ENCODE peak calls at places on chromosomes 7 and 10, in five cellular contexts. R is BJ, I is choroid plexus epithelial cell, W is glutamatergic neuron, V is neural crest cell. G is an unnamed sample.
A peak's percentile ranks its signal among the peaks of the same experiment; 100 is the strongest.

GRCh38 chr10:71431216-71431944 is 34.7 kb downstream of the CDH23 start:
- DNase-seq in R (no peak), I (peak; percentile 23), W (no peak), V (no peak), G (no peak)

GRCh38 chr10:132828681-132829080 is 42.7 kb upstream of the NKX6-2 start:
- DNase-seq in R (no peak), I (no peak), W (no peak), V (no peak), G (no peak)

GRCh38 chr7:3648276-3648675 is 347.2 kb downstream of the SDK1 start:
- DNase-seq in R (no peak), I (peak; percentile 2), W (no peak), V (no peak), G (no peak)

GRCh38 chr10:3071405-3072198 is 4.3 kb downstream of the PFKP start:
- DNase-seq in R (no peak), I (peak; percentile 79), W (no peak), V (no peak), G (peak; percentile 69)

GRCh38 chr7:27115161-27116018 is 12.9 kb upstream of the HOXA2 start:
- DNase-seq in R (no peak), I (no peak), W (no peak), V (no peak), G (no peak)

GRCh38 chr10:93199221-93199681 is 125.6 kb downstream of the CYP26A1 start:
- DNase-seq in R (peak; percentile 51), I (peak; percentile 91), W (no peak), V (no peak), G (no peak)

GRCh38 chr7:4882742-4883351 is 669 bp downstream of the RADIL start:
- DNase-seq in R (no peak), I (no peak), W (peak; percentile 42), V (no peak), G (no peak)

GRCh38 chr7:130829415-130829814 is 95.4 kb upstream of the KLF14 start:
- DNase-seq in R (no peak), I (no peak), W (no peak), V (no peak), G (no peak)

GRCh38 chr7:123641901-123642300 is 13.8 kb upstream of the LMOD2 start:
- DNase-seq in R (no peak), I (no peak), W (no peak), V (no peak), G (no peak)

GRCh38 chr7:12674861-12675260 is 12.6 kb upstream of the ARL4A start:
- DNase-seq in R (no peak), I (peak; percentile 94), W (no peak), V (no peak), G (peak; percentile 52)

GRCh38 chr10:75593690-75594556 is 162.5 kb downstream of the LRMDA start:
- DNase-seq in R (no peak), I (no peak), W (no peak), V (no peak), G (no peak)

GRCh38 chr10:17465328-17466125 is 11.1 kb upstream of the ST8SIA6 start:
- DNase-seq in R (no peak), I (no peak), W (no peak), V (no peak), G (no peak)

GRCh38 chr10:132842397-132842796 is 56.5 kb upstream of the NKX6-2 start:
- DNase-seq in R (no peak), I (no peak), W (no peak), V (no peak), G (no peak)

GRCh38 chr7:140349172-140349771 is 49.1 kb downstream of the SLC37A3 start:
- DNase-seq in R (no peak), I (peak; percentile 35), W (no peak), V (no peak), G (no peak)

GRCh38 chr10:42988517-42989395 is 88.1 kb upstream of the RET start:
- DNase-seq in R (no peak), I (no peak), W (peak; percentile 10), V (no peak), G (peak; percentile 76)

GRCh38 chr10:47040681-47041080 is 129.5 kb downstream of the PTPN20 start:
- DNase-seq in R (no peak), I (no peak), W (no peak), V (no peak), G (no peak)

GRCh38 chr7:22109761-22110160 is 164.1 kb upstream of the CDCA7L start:
- DNase-seq in R (no peak), I (peak; percentile 72), W (peak; percentile 54), V (no peak), G (peak; percentile 52)
- TF ChIP-seq CTCF in R (peak; percentile 55), I (peak; percentile 71), W (no peak), V (no peak), G (no peak)

DNA sequence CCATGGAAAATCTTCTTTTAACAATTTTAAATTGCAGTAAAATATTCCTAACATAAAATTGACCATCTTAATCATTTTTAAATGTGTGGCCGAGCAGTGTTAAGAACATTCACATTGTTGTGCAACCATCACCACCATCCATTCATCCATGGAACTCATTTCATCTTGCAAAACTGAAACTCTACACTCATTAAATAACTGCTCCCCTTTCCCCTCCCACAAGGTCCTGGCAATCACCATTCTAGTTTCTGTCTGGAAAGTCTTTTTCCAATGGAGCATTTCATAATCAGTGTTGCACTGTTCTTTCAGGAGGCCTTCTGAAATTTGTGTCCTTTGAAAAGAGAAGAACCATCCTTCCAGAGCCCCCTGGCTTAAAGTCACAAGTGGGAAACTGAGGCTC is 233.1 kb downstream of the PLXNA4 start:
- DNase-seq in R (no peak), I (no peak), W (no peak), V (no peak), G (no peak)
- TF ChIP-seq CTCF in R (no peak), I (no peak), W (no peak), V (no peak), G (no peak)

DNA sequence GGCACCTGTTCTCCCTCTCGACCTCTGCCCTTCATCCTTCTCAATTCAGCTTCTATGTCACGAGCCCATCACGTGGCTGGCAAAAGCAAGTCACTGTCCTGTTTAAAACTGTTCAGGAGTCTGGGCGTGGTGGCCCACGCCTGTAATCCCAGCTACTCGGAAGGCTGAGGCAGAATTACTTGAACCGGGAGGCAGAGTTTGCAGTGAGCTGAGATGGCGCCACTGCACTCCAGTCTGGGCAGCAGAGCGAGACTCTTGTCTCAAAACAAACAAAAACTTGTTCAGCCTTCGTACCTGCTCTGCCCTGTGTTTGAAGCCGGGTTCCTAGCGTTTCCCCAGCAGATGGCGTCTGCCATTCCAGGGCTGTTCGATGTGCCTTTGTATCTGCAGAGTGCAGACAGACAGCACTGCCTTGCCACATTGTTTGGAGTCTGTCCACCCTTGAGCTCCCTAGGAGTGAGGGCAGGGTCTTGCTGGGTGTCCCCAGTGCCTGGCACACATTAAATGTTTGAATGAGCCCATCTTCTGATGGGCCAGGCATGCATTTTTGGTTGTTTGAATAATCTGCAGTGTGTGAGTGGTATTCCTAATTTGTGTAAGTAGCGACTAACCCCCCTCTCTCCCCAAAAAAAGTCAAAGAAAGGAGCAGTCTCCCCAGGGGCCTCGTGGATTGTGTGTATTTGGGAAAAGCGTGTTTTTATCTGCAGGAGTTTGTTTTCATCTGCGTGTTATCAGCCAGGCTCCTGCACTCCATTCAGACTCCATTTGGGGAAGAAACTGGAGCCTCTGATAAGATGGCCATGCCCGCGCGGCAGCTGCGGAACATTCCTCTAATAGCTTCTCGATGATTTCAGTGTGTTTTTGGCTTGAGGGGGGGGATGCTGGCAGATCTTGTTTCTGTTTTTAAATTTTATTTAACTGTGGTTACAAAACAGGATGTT is 61.2 kb downstream of the DNAJB6 start:
- DNase-seq in R (peak; percentile 78), I (peak; percentile 88), W (peak; percentile 60), V (peak; percentile 29), G (peak; percentile 32)
- TF ChIP-seq CTCF in R (peak; percentile 72), I (peak; percentile 82), W (peak; percentile 13), V (peak; percentile 63), G (peak; percentile 28)

GRCh38 chr10:104120903-104121484 is 977 bp upstream of the SFR1 start:
- DNase-seq in R (peak; percentile 79), I (peak; percentile 98), W (peak; percentile 59), V (peak; percentile 51), G (peak; percentile 94)

GRCh38 chr10:104122273-104123107 is 519 bp downstream of the SFR1 start:
- DNase-seq in R (no peak), I (peak; percentile 18), W (no peak), V (no peak), G (peak; percentile 42)

GRCh38 chr10:104121485-104122272 is at the start of gene SFR1:
- DNase-seq in R (peak; percentile 94), I (peak; percentile 99), W (peak; percentile 99), V (peak; percentile 95), G (peak; percentile 99)

GRCh38 chr10:104120512-104120902 is 1.5 kb upstream of the SFR1 start:
- DNase-seq in R (no peak), I (no peak), W (no peak), V (no peak), G (no peak)

GRCh38 chr10:104123397-104123796 is 1.4 kb downstream of the SFR1 start:
- DNase-seq in R (no peak), I (peak; percentile 63), W (no peak), V (no peak), G (no peak)
- TF ChIP-seq CTCF in R (peak; percentile 38), I (peak; percentile 57), W (no peak), V (peak; percentile 46), G (no peak)

GRCh38 chr7:149071182-149071635 is 19.3 kb downstream of the ZNF786 start:
- DNase-seq in R (no peak), I (no peak), W (no peak), V (no peak), G (no peak)

GRCh38 chr7:149074116-149074885 is 16.2 kb downstream of the ZNF786 start:
- DNase-seq in R (no peak), I (no peak), W (no peak), V (no peak), G (no peak)

GRCh38 chr7:149070372-149071140 is 20.0 kb downstream of the ZNF786 start:
- DNase-seq in R (no peak), I (no peak), W (no peak), V (no peak), G (no peak)

GRCh38 chr7:149072438-149072775 is 18.1 kb downstream of the ZNF786 start:
- DNase-seq in R (no peak), I (no peak), W (no peak), V (no peak), G (no peak)

GRCh38 chr7:149071641-149072437 is 18.7 kb downstream of the ZNF786 start:
- DNase-seq in R (no peak), I (peak; percentile 18), W (peak; percentile 73), V (peak; percentile 18), G (peak; percentile 63)
- TF ChIP-seq CTCF in R (peak; percentile 21), I (peak; percentile 39), W (peak; percentile 56), V (peak; percentile 44), G (no peak)

DNA sequence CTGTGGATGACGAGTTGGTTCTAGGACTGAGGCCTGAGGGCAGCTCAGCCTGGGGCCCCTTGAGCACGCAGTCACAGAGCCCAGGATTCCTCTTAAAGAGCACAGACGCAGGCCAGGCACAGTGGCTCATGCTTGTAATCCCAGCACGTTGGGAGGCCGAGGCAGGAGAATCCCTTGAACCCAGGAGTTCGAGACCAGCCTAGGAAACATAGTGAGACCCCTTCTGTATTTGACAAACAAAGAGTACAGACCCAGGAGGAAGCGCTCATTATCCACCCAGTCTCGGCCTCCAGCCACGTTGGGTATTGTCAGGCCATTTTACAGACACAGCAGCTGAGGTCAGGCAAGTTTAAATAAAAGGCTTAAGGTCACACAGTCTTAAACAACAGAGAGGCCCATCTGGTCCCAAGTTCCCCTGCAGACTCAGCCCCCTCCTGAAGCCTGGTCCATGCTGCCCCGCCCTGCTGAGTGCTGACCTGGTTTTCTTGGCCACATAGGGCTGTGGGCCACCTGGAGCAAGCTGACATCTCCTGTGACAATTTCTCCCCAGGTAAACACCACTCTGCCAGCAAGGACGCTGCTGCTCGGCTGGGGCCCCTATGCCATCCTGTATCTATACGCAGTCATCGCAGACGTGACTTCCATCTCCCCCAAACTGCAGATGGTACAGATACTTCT is 12.6 kb downstream of the RGR start:
- DNase-seq in R (no peak), I (no peak), W (no peak), V (no peak), G (no peak)
- TF ChIP-seq CTCF in R (no peak), I (no peak), W (peak; percentile 22), V (peak; percentile 2), G (no peak)

G was measured in activated CD8-positive, alpha-beta T cell treated with anti-CD3 and anti-CD28 coated beads for 36 hours.